ENCODE peak calls at places on chromosomes 16 and 17, in eight cellular contexts. L is A549; O is activated naive CD4-positive, alpha-beta T cell treated with Interleukin-2 at 50 U/mL for 16 hours; C is cerebellar cortex; Y is GM13976; Z is HEK293T; G is ascending aorta; Q is Calu3. B is an unnamed sample.

GRCh38 chr16:66928702-66929388 is 3.5 kb upstream of the RRAD start:
- DNase-seq in Z (no peak), C (no peak), G (no peak), Q (peak), O (peak), Y (no peak), L (no peak), B (no peak)

GRCh38 chr17:73255671-73256181 is 6.0 kb downstream of the CPSF4L start:
- DNase-seq in O (peak), L (peak), G (no peak), C (peak), Q (peak), Z (peak), Y (peak), B (peak)

GRCh38 chr17:2214887-2215615 is 88.5 kb downstream of the SMG6 start:
- DNase-seq in Y (no peak), C (no peak), G (peak), L (no peak), Q (no peak), Z (no peak), O (no peak), B (no peak)

GRCh38 chr17:65697661-65698060 is 136.2 kb upstream of the AXIN2 start:
- DNase-seq in L (no peak), Q (no peak), Z (no peak), C (no peak), G (no peak), O (no peak), Y (no peak), B (no peak)

GRCh38 chr16:86018487-86018886 is 119.5 kb downstream of the IRF8 start:
- DNase-seq in O (no peak), G (peak), Y (no peak), Q (no peak), C (no peak), L (no peak), Z (no peak), B (peak)

GRCh38 chr17:79621151-79621940 is 10.5 kb upstream of the RBFOX3 start:
- DNase-seq in Q (no peak), L (no peak), C (no peak), Z (no peak), G (peak), O (no peak), Y (no peak), B (peak)

GRCh38 chr17:41026668-41027471 is at the start of gene KRTAP1-5:
- DNase-seq in Y (no peak), Q (no peak), C (no peak), G (no peak), O (no peak), L (no peak), Z (no peak), B (no peak)

GRCh38 chr16:68091604-68092261 is 6.6 kb downstream of the NFATC3 start:
- DNase-seq in Y (no peak), O (no peak), Z (no peak), G (no peak), C (no peak), Q (no peak), L (no peak), B (no peak)

GRCh38 chr16:88782454-88783390 is 2.3 kb downstream of the PIEZO1 start:
- DNase-seq in C (peak), O (peak), L (no peak), Z (no peak), Y (no peak), Q (no peak), G (peak), B (no peak)

GRCh38 chr16:1183235-1183907 is 30.5 kb downstream of the CACNA1H start:
- DNase-seq in L (peak), Q (peak), C (no peak), O (no peak), Z (peak), G (no peak), Y (no peak), B (peak)

GRCh38 chr17:75267403-75268232 is 3.4 kb downstream of the MIF4GD start:
- DNase-seq in C (peak), O (no peak), Q (peak), L (no peak), Y (no peak), G (no peak), Z (no peak), B (no peak)

GRCh38 chr16:66298006-66298405 is 68.5 kb upstream of the CDH5 start:
- DNase-seq in O (no peak), Z (no peak), L (no peak), Q (no peak), G (no peak), C (no peak), Y (no peak), B (no peak)

GRCh38 chr16:12529582-12529981 is 274.1 kb downstream of the CPPED1 start:
- DNase-seq in L (no peak), G (no peak), Y (no peak), Q (no peak), C (no peak), Z (no peak), O (no peak), B (no peak)

GRCh38 chr16:6827931-6828330 is 504.7 kb upstream of the RBFOX1 start:
- DNase-seq in Z (no peak), G (no peak), Y (no peak), C (peak), L (no peak), Q (no peak), O (no peak), B (no peak)

GRCh38 chr16:16014329-16015224 is 65.2 kb downstream of the ABCC1 start:
- DNase-seq in Q (no peak), L (peak), G (peak), Z (no peak), O (no peak), Y (no peak), C (no peak), B (peak)

GRCh38 chr17:10125761-10126553 is 72.4 kb downstream of the GAS7 start:
- DNase-seq in G (no peak), Z (no peak), Q (no peak), O (no peak), C (peak), Y (no peak), L (no peak), B (no peak)